ENCODE peak calls at places on chromosomes 13 and 19, in four cellular contexts. Y is left ventricle myocardium inferior; P is stimulated activated CD4-positive, alpha-beta T cell treated with anti-CD3 and anti-CD28 coated beads, Interleukin-15, amount 100 ng/mL, for 24 hours; K is esophagus squamous epithelium. G is an unnamed sample.

GRCh38 chr13:59425211-59425721 is 738.5 kb downstream of the DIAPH3 start:
- DNase-seq in Y (no peak), K (no peak), P (no peak), G (no peak)

GRCh38 chr13:47621931-47622330 is 379.1 kb downstream of the SUCLA2 start:
- DNase-seq in Y (no peak), K (no peak), P (no peak), G (no peak)

GRCh38 chr13:114151565-114152284 is 19.3 kb upstream of the RASA3 start:
- DNase-seq in P (peak), K (no peak), Y (no peak), G (no peak)

GRCh38 chr19:3154957-3155736 is 19.3 kb downstream of the GNA15 start:
- DNase-seq in P (peak), K (peak), Y (peak), G (peak)

GRCh38 chr13:106373989-106374572 is 161.4 kb downstream of the EFNB2 start:
- DNase-seq in Y (no peak), P (peak), K (no peak), G (no peak)

GRCh38 chr13:73074101-73074500 is 15.3 kb downstream of the KLF5 start:
- DNase-seq in P (no peak), Y (no peak), K (no peak), G (no peak)

GRCh38 chr13:113884821-113885220 is 20.9 kb upstream of the GAS6 start:
- DNase-seq in Y (no peak), P (no peak), K (no peak), G (no peak)

GRCh38 chr19:21084343-21084742 is 2.3 kb downstream of the ZNF714 start:
- DNase-seq in K (no peak), P (peak), Y (no peak), G (no peak)

GRCh38 chr19:12778020-12778904 is 2.9 kb upstream of the HOOK2 start:
- DNase-seq in K (no peak), P (peak), Y (peak), G (no peak)

GRCh38 chr19:1227655-1228054 is 10.2 kb downstream of the CBARP start:
- DNase-seq in Y (no peak), P (no peak), K (no peak), G (no peak)

GRCh38 chr19:6006896-6007295 is 29.0 kb upstream of the RANBP3 start:
- DNase-seq in K (no peak), P (no peak), Y (no peak), G (no peak)

GRCh38 chr13:24087611-24088235 is 72.8 kb upstream of the SPATA13 start:
- DNase-seq in K (no peak), Y (no peak), P (no peak), G (no peak)

GRCh38 chr19:46603195-46603637 is 2.1 kb downstream of the CALM3 start:
- DNase-seq in Y (no peak), P (no peak), K (no peak), G (no peak)

GRCh38 chr13:82947121-82948077 is 934.9 kb downstream of the SLITRK1 start:
- DNase-seq in Y (no peak), K (no peak), P (no peak), G (no peak)

GRCh38 chr13:89923052-89923451 is 1424.4 kb upstream of the MIR17HG start:
- DNase-seq in P (no peak), Y (no peak), K (no peak), G (no peak)

GRCh38 chr13:79779761-79780160 is 298.8 kb downstream of the NDFIP2 start:
- DNase-seq in K (no peak), P (no peak), Y (no peak), G (no peak)

GRCh38 chr19:35894342-35894741 is 6.0 kb downstream of the NFKBID start:
- DNase-seq in P (no peak), Y (no peak), K (no peak), G (no peak)

GRCh38 chr19:40754611-40755247 is 3.7 kb downstream of the SNRPA start:
- DNase-seq in K (no peak), P (peak), Y (no peak), G (no peak)

GRCh38 chr19:3642987-3643386 is 16.4 kb upstream of the CACTIN start:
- DNase-seq in K (no peak), P (peak), Y (no peak), G (no peak)

GRCh38 chr13:42549555-42549941 is 24.4 kb upstream of the TNFSF11 start:
- DNase-seq in Y (no peak), K (no peak), P (peak), G (no peak)

GRCh38 chr19:15197275-15198005 is 3.4 kb downstream of the NOTCH3 start:
- DNase-seq in K (no peak), P (no peak), Y (no peak), G (no peak)

GRCh38 chr19:29772696-29773095 is 39.1 kb upstream of the CCNE1 start:
- DNase-seq in Y (no peak), K (no peak), P (no peak), G (no peak)

GRCh38 chr19:29812080-29812880 is 489 bp downstream of the CCNE1 start:
- DNase-seq in P (peak), Y (peak), K (no peak), G (no peak)

GRCh38 chr19:5903054-5903501 is 512 bp downstream of the NDUFA11 start:
- DNase-seq in K (no peak), Y (no peak), P (peak), G (no peak)

GRCh38 chr19:1859319-1859718 is 4.1 kb downstream of the KLF16 start:
- DNase-seq in K (no peak), P (no peak), Y (no peak), G (no peak)

GRCh38 chr13:44484562-44485164 is 91.5 kb downstream of the TSC22D1 start:
- DNase-seq in K (no peak), P (no peak), Y (no peak), G (no peak)

GRCh38 chr13:75341025-75341424 is 140.9 kb downstream of the TBC1D4 start:
- DNase-seq in K (no peak), Y (no peak), P (no peak), G (no peak)

GRCh38 chr13:21672811-21673591 is 2.1 kb downstream of the FGF9 start:
- DNase-seq in Y (no peak), K (no peak), P (peak), G (no peak)

GRCh38 chr13:39376088-39376487 is 226.9 kb downstream of the LHFPL6 start:
- DNase-seq in K (no peak), P (no peak), Y (no peak), G (no peak)

GRCh38 chr13:23718916-23719470 is 148.8 kb downstream of the TNFRSF19 start:
- DNase-seq in P (no peak), Y (no peak), K (no peak), G (no peak)

GRCh38 chr19:35671818-35672217 is 5.5 kb downstream of the UPK1A start:
- DNase-seq in K (no peak), Y (no peak), P (no peak), G (no peak)

GRCh38 chr19:41945135-41945766 is 13.9 kb downstream of the RABAC1 start:
- DNase-seq in K (peak), P (peak), Y (no peak), G (no peak)

GRCh38 chr13:90416519-90416918 is 931.0 kb upstream of the MIR17HG start:
- DNase-seq in P (no peak), K (no peak), Y (no peak), G (no peak)

GRCh38 chr19:50910722-50911121 is 473 bp downstream of the KLK4 start:
- DNase-seq in K (no peak), Y (no peak), P (no peak), G (no peak)